ENCODE peak calls at places on chromosomes 5 and 9, in ten cellular contexts. D is RWPE1; Y is ureter; J is foreskin fibroblast; B is non-pigmented ciliary epithelial cell; H is EL; I is CD4-positive, alpha-beta T cell; L is GM12864; Q is CD8-positive, alpha-beta memory T cell; C is stimulated activated CD4-positive, alpha-beta T cell treated with anti-CD3 and anti-CD28 coated beads, Interleukin-15, amount 100 ng/mL, for 1 hour. U is an unnamed sample.

GRCh38 chr9:37239224-37239859 is 119.0 kb downstream of the ZCCHC7 start:
- DNase-seq in J (no peak), D (no peak), B (no peak), H (no peak), Q (no peak), L (no peak), C (no peak), I (no peak), Y (no peak), U (no peak)

GRCh38 chr5:137497396-137498290 is 1.5 kb downstream of the SPOCK1 start:
- DNase-seq in I (no peak), D (no peak), J (no peak), H (peak), B (no peak), L (no peak), Q (no peak), Y (peak), C (no peak), U (no peak)

GRCh38 chr9:136361757-136362449 is 1.6 kb downstream of the DNLZ start:
- DNase-seq in B (no peak), I (no peak), L (no peak), D (no peak), H (no peak), Q (no peak), Y (no peak), C (no peak), J (peak), U (no peak)

GRCh38 chr9:114037961-114038723 is 40.0 kb downstream of the AMBP start:
- DNase-seq in I (no peak), H (no peak), D (no peak), B (no peak), L (no peak), Y (peak), C (no peak), J (no peak), Q (no peak), U (peak)

GRCh38 chr9:99595796-99596195 is 225.9 kb upstream of the NR4A3 start:
- DNase-seq in Y (no peak), J (no peak), H (no peak), B (no peak), D (no peak), L (no peak), I (no peak), Q (no peak), C (no peak), U (no peak)

GRCh38 chr5:179617930-179618329 is 5.5 kb downstream of the HNRNPH1 start:
- DNase-seq in C (no peak), Q (no peak), Y (no peak), I (no peak), L (no peak), J (no peak), B (no peak), H (no peak), D (no peak), U (no peak)

GRCh38 chr5:109063223-109063622 is 315.5 kb downstream of the FER start:
- DNase-seq in I (no peak), D (no peak), J (no peak), Q (no peak), Y (no peak), B (no peak), L (no peak), C (no peak), H (peak), U (no peak)

GRCh38 chr5:137611926-137612435 is 112.9 kb upstream of the SPOCK1 start:
- DNase-seq in H (no peak), C (no peak), B (no peak), L (no peak), J (no peak), Y (no peak), Q (no peak), I (no peak), D (no peak), U (no peak)

GRCh38 chr9:84782228-84782866 is 112.8 kb downstream of the NTRK2 start:
- DNase-seq in B (no peak), Q (no peak), Y (no peak), J (no peak), C (no peak), I (no peak), L (no peak), D (no peak), H (peak), U (no peak)

GRCh38 chr9:76107487-76107886 is 217.0 kb downstream of the PCSK5 start:
- DNase-seq in Y (no peak), B (no peak), L (no peak), Q (no peak), J (peak), H (no peak), D (no peak), C (no peak), I (no peak), U (no peak)

GRCh38 chr5:172941067-172941516 is 18.1 kb upstream of the RPL26L1 start:
- DNase-seq in D (no peak), Q (no peak), H (no peak), C (no peak), L (no peak), I (no peak), Y (no peak), J (no peak), B (no peak), U (no peak)

GRCh38 chr9:127783111-127783621 is 2.7 kb upstream of the CDK9 start:
- DNase-seq in Q (peak), I (peak), D (no peak), J (no peak), L (no peak), Y (no peak), H (no peak), B (no peak), C (peak), U (no peak)

GRCh38 chr9:16879416-16879815 is 8.9 kb upstream of the BNC2 start:
- DNase-seq in J (no peak), Y (no peak), B (no peak), L (no peak), I (no peak), D (no peak), Q (no peak), H (no peak), C (no peak), U (no peak)

GRCh38 chr9:93634311-93635185 is 58.2 kb downstream of the PHF2 start:
- DNase-seq in Q (no peak), L (no peak), D (no peak), J (no peak), H (no peak), B (no peak), I (no peak), C (no peak), Y (no peak), U (no peak)

GRCh38 chr5:168874713-168875380 is 295.7 kb upstream of the PANK3 start:
- DNase-seq in Q (no peak), H (peak), J (no peak), I (no peak), Y (no peak), D (no peak), B (no peak), L (no peak), C (no peak), U (no peak)

GRCh38 chr5:133405275-133406034 is 206.9 kb downstream of the FSTL4 start:
- DNase-seq in H (no peak), B (no peak), L (no peak), Q (no peak), I (no peak), Y (no peak), C (no peak), J (no peak), D (no peak), U (peak)

GRCh38 chr9:91065231-91066041 is 263.8 kb downstream of the SYK start:
- DNase-seq in J (no peak), H (no peak), Q (no peak), I (no peak), C (no peak), D (no peak), B (no peak), L (no peak), Y (peak), U (no peak)

GRCh38 chr9:20562051-20562450 is 60.2 kb downstream of the MLLT3 start:
- DNase-seq in I (no peak), J (no peak), C (no peak), Y (no peak), D (no peak), B (no peak), Q (no peak), L (no peak), H (no peak), U (no peak)